ENCODE peak calls at places on chromosomes 2 and 18, in four cellular contexts. R, C, G and Z are unnamed samples. For H3K36me3, the result is how much of the 10 kb centered on the place peaks cover.

GRCh38 chr2:214575030-214575949 is 164.4 kb downstream of the VWC2L start:
- DNase-seq in R (no peak), C (no peak), G (no peak), Z (no peak)

GRCh38 chr2:61470122-61470951 is 550 bp downstream of the USP34 start:
- DNase-seq in G (peak), C (peak), R (peak), Z (peak)

GRCh38 chr2:191114403-191114886 is 36.3 kb downstream of the STAT4 start:
- DNase-seq in R (no peak), C (no peak), G (no peak), Z (no peak)

GRCh38 chr2:69372767-69373166 is 14.3 kb downstream of the GFPT1 start:
- DNase-seq in R (no peak), G (no peak), C (no peak), Z (no peak)

GRCh38 chr18:10047237-10047636 is 133.4 kb downstream of the VAPA start:
- DNase-seq in R (no peak), G (no peak), C (no peak), Z (no peak)

GRCh38 chr2:233174131-233174530 is 77.3 kb upstream of the ATG16L1 start:
- DNase-seq in R (no peak), G (no peak), C (no peak), Z (no peak)

GRCh38 chr2:223613017-223613950 is 11.1 kb upstream of the SCG2 start:
- DNase-seq in R (peak), C (peak), G (no peak), Z (no peak)

GRCh38 chr18:23158884-23159820 is 23.9 kb downstream of the CABLES1 start:
- DNase-seq in C (peak), R (no peak), G (no peak), Z (no peak)

GRCh38 chr18:8798996-8799395 is 93.6 kb downstream of the MTCL1 start:
- DNase-seq in R (no peak), C (no peak), G (no peak), Z (no peak)

GRCh38 chr18:60649816-60650215 is 277.2 kb upstream of the MC4R start:
- DNase-seq in G (no peak), R (no peak), C (no peak), Z (no peak)

GRCh38 chr2:83900859-83901258 is 558.2 kb downstream of the SUCLG1 start:
- DNase-seq in G (no peak), C (peak), R (no peak), Z (no peak)

DNA sequence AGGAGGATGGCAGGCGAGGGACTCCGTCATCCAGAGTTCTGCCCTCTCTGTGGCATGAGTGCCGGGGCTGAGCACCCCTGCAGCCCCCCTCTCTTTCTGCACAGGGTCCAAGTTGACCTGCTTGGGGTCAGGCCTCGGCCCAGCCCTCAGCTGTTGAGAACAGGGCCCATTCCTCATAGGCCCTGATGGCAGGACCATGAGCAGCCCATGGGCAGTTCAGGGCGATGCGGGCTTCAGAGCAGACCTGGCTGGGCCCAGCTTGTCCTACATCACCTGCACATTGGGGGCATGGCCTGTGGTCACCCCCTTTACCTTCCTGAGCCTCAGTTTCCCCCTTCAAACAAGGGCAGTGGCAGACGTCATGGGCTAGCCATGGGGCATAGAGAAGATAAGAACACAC is 238.1 kb downstream of the SEPTIN10 start:
- DNase-seq in R (peak), G (no peak), C (no peak), Z (no peak)
- H3K36me3 ChIP-seq in R (under half), G (under half), C (under half), Z (under half)

GRCh38 chr2:71332413-71332866 is 858 bp downstream of the ZNF638 start:
- DNase-seq in R (no peak), G (no peak), C (no peak), Z (no peak)
- H2AFZ ChIP-seq in R (no peak), G (peak), C (no peak), Z (peak)

GRCh38 chr18:48762022-48762421 is 188.7 kb downstream of the SMAD7 start:
- DNase-seq in R (no peak), C (no peak), G (no peak), Z (no peak)

GRCh38 chr18:48763714-48764100 is 187.1 kb downstream of the SMAD7 start:
- DNase-seq in R (no peak), G (no peak), C (no peak), Z (no peak)

GRCh38 chr18:48761582-48761981 is 189.2 kb downstream of the SMAD7 start:
- DNase-seq in G (no peak), C (no peak), R (no peak), Z (no peak)

GRCh38 chr18:48764452-48764851 is 186.3 kb downstream of the SMAD7 start:
- DNase-seq in R (no peak), C (no peak), G (no peak), Z (no peak)

GRCh38 chr18:48762836-48763713 is 187.7 kb downstream of the SMAD7 start:
- DNase-seq in C (no peak), G (no peak), R (no peak), Z (no peak)
- H3K36me3 ChIP-seq in C (under half), G (under half), R (under half), Z (under half)

GRCh38 chr2:151388011-151388410 is 21.7 kb upstream of the RIF1 start:
- DNase-seq in R (no peak), C (no peak), G (no peak), Z (no peak)
- H2AFZ ChIP-seq in R (peak), C (no peak), G (no peak), Z (no peak)

GRCh38 chr2:222393733-222394267 is 30.5 kb upstream of the SGPP2 start:
- DNase-seq in G (no peak), R (no peak), C (no peak), Z (no peak)

GRCh38 chr2:222404126-222404891 is 20.0 kb upstream of the SGPP2 start:
- DNase-seq in G (no peak), R (no peak), C (no peak), Z (no peak)

GRCh38 chr2:222398446-222398885 is 25.9 kb upstream of the SGPP2 start:
- DNase-seq in R (no peak), G (no peak), C (peak), Z (no peak)

GRCh38 chr2:222399038-222399783 is 25.1 kb upstream of the SGPP2 start:
- DNase-seq in R (no peak), G (no peak), C (no peak), Z (no peak)
- H3K36me3 ChIP-seq in R (under half), G (under half), C (under half), Z (under half)

GRCh38 chr18:27211569-27211968 is 26.5 kb upstream of the CHST9 start:
- DNase-seq in G (no peak), C (no peak), R (no peak), Z (no peak)
- H2AFZ ChIP-seq in G (no peak), C (no peak), R (peak), Z (no peak)